ENCODE peak calls at places on chromosomes 11 and 22, in seven cellular contexts. T, M, N, B, X, W and R are unnamed samples.
A peak's percentile ranks its signal among the peaks of the same experiment; 100 is the strongest.

GRCh38 chr11:14655435-14655834 is 11.8 kb downstream of the PDE3B start:
- DNase-seq in T (no peak), M (no peak), N (no peak), B (no peak), X (no peak), W (no peak), R (no peak)

GRCh38 chr22:38946771-38947170 is 10.6 kb upstream of the APOBEC3A start:
- DNase-seq in T (no peak), M (no peak), N (no peak), B (no peak), X (peak; percentile 49), W (no peak), R (no peak)

GRCh38 chr11:19976281-19976941 is 183.9 kb downstream of the DBX1 start:
- DNase-seq in T (no peak), M (no peak), N (no peak), B (no peak), X (no peak), W (no peak), R (no peak)

GRCh38 chr11:5550440-5551095 is 2.2 kb upstream of the OR52H1 start:
- DNase-seq in T (no peak), M (no peak), N (peak; percentile 14), B (no peak), X (no peak), W (no peak), R (no peak)

GRCh38 chr11:17571431-17572358 is 24.6 kb downstream of the OTOG start:
- DNase-seq in T (peak; percentile 75), M (no peak), N (no peak), B (no peak), X (peak; percentile 19), W (no peak), R (no peak)

GRCh38 chr11:15875934-15876333 is 480.4 kb downstream of the SOX6 start:
- DNase-seq in T (no peak), M (no peak), N (no peak), B (no peak), X (no peak), W (no peak), R (no peak)

GRCh38 chr11:67614730-67615454 is 8.2 kb downstream of the NDUFV1 start:
- DNase-seq in T (no peak), M (no peak), N (no peak), B (no peak), X (no peak), W (no peak), R (no peak)

GRCh38 chr22:33894515-33894914 is 25.8 kb downstream of the LARGE1 start:
- DNase-seq in T (no peak), M (no peak), N (no peak), B (no peak), X (no peak), W (no peak), R (no peak)

GRCh38 chr11:70415176-70415575 is 16.8 kb downstream of the CTTN start:
- DNase-seq in T (no peak), M (no peak), N (no peak), B (no peak), X (no peak), W (no peak), R (no peak)

GRCh38 chr11:119445850-119446249 is 22.9 kb upstream of the THY1 start:
- DNase-seq in T (no peak), M (no peak), N (no peak), B (no peak), X (no peak), W (no peak), R (no peak)

GRCh38 chr11:45725776-45726606 is 60.6 kb upstream of the CHST1 start:
- DNase-seq in T (no peak), M (no peak), N (no peak), B (no peak), X (no peak), W (no peak), R (no peak)

GRCh38 chr22:43882122-43882767 is 9.6 kb downstream of the PNPLA5 start:
- DNase-seq in T (no peak), M (no peak), N (no peak), B (no peak), X (no peak), W (no peak), R (no peak)

GRCh38 chr11:96061730-96062524 is 138.0 kb upstream of the MTMR2 start:
- DNase-seq in T (no peak), M (no peak), N (peak; percentile 21), B (no peak), X (no peak), W (peak; percentile 18), R (no peak)

GRCh38 chr11:14309425-14310192 is 49.4 kb downstream of the RRAS2 start:
- DNase-seq in T (no peak), M (no peak), N (no peak), B (no peak), X (no peak), W (no peak), R (no peak)

GRCh38 chr11:96263361-96263763 is 79.6 kb downstream of the MAML2 start:
- DNase-seq in T (no peak), M (no peak), N (peak; percentile 62), B (no peak), X (no peak), W (no peak), R (no peak)

GRCh38 chr11:15629690-15630321 is 515.1 kb downstream of the INSC start:
- DNase-seq in T (no peak), M (no peak), N (no peak), B (no peak), X (no peak), W (no peak), R (no peak)

GRCh38 chr22:35257002-35257320 is 332 bp upstream of the HMGXB4 start:
- DNase-seq in T (no peak), M (no peak), N (peak; percentile 5), B (no peak), X (no peak), W (no peak), R (no peak)

GRCh38 chr11:690738-691633 is 4.0 kb downstream of the DEAF1 start:
- DNase-seq in T (no peak), M (no peak), N (no peak), B (no peak), X (no peak), W (no peak), R (no peak)

GRCh38 chr11:118418770-118419169 is 17.4 kb downstream of the ATP5MG start:
- DNase-seq in T (no peak), M (no peak), N (no peak), B (no peak), X (no peak), W (no peak), R (no peak)